ENCODE peak calls at places on chromosomes 13 and 19, in ten cellular contexts. S is fibroblast of villous mesenchyme, D is WTC11, B is left ventricle myocardium inferior, C is astrocyte of the hippocampus, L is mucosa of descending colon, Y is SK-MEL-5, O is fibroblast of pulmonary artery, Q is RPMI7951, J is cardiac fibroblast. E is an unnamed sample.

GRCh38 chr13:107681611-107682010 is 533.7 kb downstream of the LIG4 start:
- DNase-seq in B (no peak), Y (no peak), J (no peak), D (no peak), C (no peak), Q (no peak), L (no peak), O (no peak), S (no peak), E (no peak)

GRCh38 chr19:46503848-46504453 is 8.3 kb upstream of the PNMA8B start:
- DNase-seq in B (no peak), S (no peak), L (no peak), D (no peak), C (no peak), J (no peak), Q (no peak), Y (no peak), O (no peak), E (no peak)

GRCh38 chr19:57334191-57334590 is 13.9 kb downstream of the ZNF543 start:
- DNase-seq in L (no peak), C (no peak), O (peak), J (peak), Q (no peak), B (no peak), D (no peak), S (peak), Y (no peak), E (no peak)

GRCh38 chr19:1213391-1214286 is 8.1 kb downstream of the STK11 start:
- DNase-seq in B (peak), S (peak), J (peak), O (peak), D (no peak), C (peak), Q (peak), L (peak), Y (no peak), E (no peak)

GRCh38 chr13:32211788-32212187 is 103.4 kb downstream of the ZAR1L start:
- DNase-seq in S (peak), J (peak), D (no peak), Y (no peak), O (peak), C (peak), Q (peak), L (no peak), B (no peak), E (no peak)

GRCh38 chr19:31498781-31499180 is 149.5 kb upstream of the TSHZ3 start:
- DNase-seq in S (no peak), C (no peak), Q (no peak), J (no peak), B (no peak), L (no peak), O (no peak), Y (no peak), D (no peak), E (no peak)

GRCh38 chr13:31951215-31951678 is 80.3 kb upstream of the FRY start:
- DNase-seq in O (no peak), L (peak), D (no peak), S (no peak), B (peak), Y (no peak), Q (peak), C (no peak), J (peak), E (peak)

GRCh38 chr13:80840313-80840976 is 499.5 kb upstream of the SPRY2 start:
- DNase-seq in O (peak), J (peak), Q (peak), C (peak), D (no peak), Y (no peak), S (peak), L (no peak), B (no peak), E (no peak)

GRCh38 chr13:44692173-44692713 is 116.1 kb upstream of the TSC22D1 start:
- DNase-seq in J (no peak), O (no peak), L (no peak), B (no peak), S (no peak), D (no peak), Q (peak), Y (peak), C (no peak), E (peak)

GRCh38 chr13:94178625-94179244 is 300.7 kb downstream of the DCT start:
- DNase-seq in O (no peak), B (no peak), D (no peak), L (no peak), S (peak), C (no peak), J (no peak), Q (no peak), Y (no peak), E (no peak)

GRCh38 chr13:47216176-47216822 is 319.4 kb upstream of the HTR2A start:
- DNase-seq in S (peak), L (no peak), Y (peak), C (peak), J (peak), D (no peak), Q (peak), O (no peak), B (no peak), E (no peak)

GRCh38 chr13:39641645-39642044 is 13.8 kb upstream of the COG6 start:
- DNase-seq in O (no peak), D (no peak), J (no peak), S (no peak), Q (no peak), B (no peak), Y (no peak), L (no peak), C (no peak), E (no peak)

GRCh38 chr13:38697628-38698333 is 10.9 kb downstream of the FREM2 start:
- DNase-seq in O (no peak), S (no peak), J (no peak), L (no peak), Q (no peak), C (peak), Y (peak), D (no peak), B (no peak), E (no peak)

GRCh38 chr19:44624840-44625354 is 11.5 kb downstream of the IGSF23 start:
- DNase-seq in Q (no peak), S (no peak), Y (no peak), B (no peak), J (no peak), D (no peak), L (no peak), O (no peak), C (no peak), E (no peak)

GRCh38 chr19:16384688-16385087 is 60.1 kb downstream of the KLF2 start:
- DNase-seq in S (no peak), Y (no peak), J (no peak), L (peak), Q (no peak), C (no peak), D (no peak), B (peak), O (no peak), E (no peak)

GRCh38 chr13:57408312-57408711 is 223.2 kb upstream of the PCDH17 start:
- DNase-seq in Q (no peak), S (no peak), L (no peak), J (no peak), B (no peak), D (no peak), Y (no peak), O (no peak), C (no peak), E (no peak)

GRCh38 chr13:74710006-74710405 is 575.8 kb upstream of the KLF12 start:
- DNase-seq in S (peak), L (no peak), D (no peak), O (peak), Q (no peak), B (no peak), J (peak), C (no peak), Y (no peak), E (no peak)

GRCh38 chr13:96020155-96020575 is 33.0 kb downstream of the UGGT2 start:
- DNase-seq in B (no peak), L (no peak), S (peak), Q (peak), D (no peak), Y (peak), J (peak), C (peak), O (peak), E (peak)

GRCh38 chr13:37129867-37130266 is 24.4 kb upstream of the CSNK1A1L start:
- DNase-seq in B (no peak), Y (no peak), L (no peak), O (no peak), C (no peak), Q (no peak), D (no peak), S (no peak), J (no peak), E (no peak)

GRCh38 chr19:49497047-49497789 is 984 bp downstream of the RPS11 start:
- DNase-seq in C (peak), B (peak), Q (peak), J (peak), O (peak), S (peak), L (peak), D (peak), Y (peak), E (peak)

GRCh38 chr13:19267746-19268145 is 86.1 kb upstream of the TUBA3C start:
- DNase-seq in D (no peak), O (no peak), B (no peak), Q (no peak), L (no peak), J (no peak), Y (no peak), S (no peak), C (no peak), E (no peak)

GRCh38 chr19:39645800-39646411 is 9.8 kb upstream of the LGALS16 start:
- DNase-seq in D (peak), B (no peak), C (peak), O (peak), J (peak), Y (no peak), L (no peak), Q (peak), S (peak), E (peak)

GRCh38 chr19:35792312-35792711 is 16.9 kb downstream of the ARHGAP33 start:
- DNase-seq in D (no peak), C (no peak), B (no peak), O (no peak), Q (no peak), L (no peak), S (no peak), Y (no peak), J (no peak), E (no peak)

GRCh38 chr19:47032171-47032811 is 12.7 kb downstream of the NPAS1 start:
- DNase-seq in S (no peak), Y (peak), O (no peak), J (no peak), L (peak), B (no peak), Q (no peak), D (peak), C (peak), E (peak)

GRCh38 chr13:114226699-114227323 is 7.9 kb upstream of the CDC16 start:
- DNase-seq in B (peak), L (peak), O (peak), Y (peak), S (peak), J (peak), Q (peak), D (peak), C (peak), E (peak)

GRCh38 chr19:961866-962620 is 22.1 kb upstream of the WDR18 start:
- DNase-seq in C (no peak), O (no peak), L (peak), Q (peak), S (peak), D (no peak), Y (no peak), J (peak), B (no peak), E (no peak)

GRCh38 chr19:1811472-1811894 is 593 bp downstream of the ATP8B3 start:
- DNase-seq in D (no peak), B (peak), S (peak), Y (no peak), Q (peak), L (peak), C (peak), J (peak), O (peak), E (no peak)

GRCh38 chr13:26784704-26785639 is 24.4 kb upstream of the GPR12 start:
- DNase-seq in S (no peak), B (no peak), O (no peak), Y (no peak), Q (no peak), C (no peak), D (peak), J (no peak), L (no peak), E (peak)

GRCh38 chr19:49712397-49712859 is 21.5 kb downstream of the CPT1C start:
- DNase-seq in Q (peak), D (peak), S (peak), J (peak), C (no peak), Y (peak), O (peak), B (peak), L (peak), E (peak)

GRCh38 chr13:44191504-44192171 is 182.0 kb upstream of the SERP2 start:
- DNase-seq in S (peak), B (no peak), O (peak), Y (peak), C (peak), Q (peak), D (peak), L (no peak), J (peak), E (peak)

GRCh38 chr13:98265669-98266551 is 88.8 kb upstream of the RNF113B start:
- DNase-seq in C (peak), J (no peak), S (no peak), B (no peak), O (no peak), L (peak), Q (peak), D (no peak), Y (peak), E (no peak)

GRCh38 chr13:73657821-73658540 is 476.2 kb downstream of the KLF12 start:
- DNase-seq in Y (no peak), S (peak), B (peak), J (peak), D (no peak), Q (no peak), C (peak), L (no peak), O (peak), E (no peak)

GRCh38 chr19:38433268-38433733 is at the start of gene RYR1:
- DNase-seq in B (peak), D (peak), S (peak), C (peak), O (peak), Y (peak), Q (peak), J (no peak), L (peak), E (peak)

GRCh38 chr13:67227131-67227983 is 2.8 kb downstream of the PCDH9 start:
- DNase-seq in O (no peak), Y (no peak), D (no peak), C (no peak), S (no peak), Q (no peak), L (no peak), J (no peak), B (no peak), E (peak)

GRCh38 chr19:38617764-38618589 is at the start of gene MAP4K1:
- DNase-seq in Q (no peak), Y (no peak), D (peak), C (no peak), J (no peak), L (peak), O (no peak), B (peak), S (peak), E (peak)